ENCODE peak calls at places on chromosomes 7 and 10, in eight cellular contexts. Q is GM23248, V is endodermal cell, F is cardiac muscle cell, D is keratinocyte, A is NT2/D1, E is stomach, C is prostate gland. W is an unnamed sample.
A peak's percentile ranks its signal among the peaks of the same experiment; 100 is the strongest.

GRCh38 chr7:676246-676971 is 50.1 kb upstream of the DNAAF5 start:
- DNase-seq in Q (no peak), V (no peak), F (no peak), D (no peak), A (no peak), E (no peak), C (no peak), W (no peak)

GRCh38 chr7:9407816-9408215 is 974.4 kb downstream of the NXPH1 start:
- DNase-seq in Q (no peak), V (no peak), F (no peak), D (no peak), A (no peak), E (no peak), C (no peak), W (no peak)

GRCh38 chr7:94088560-94088959 is 84.4 kb upstream of the BET1 start:
- DNase-seq in Q (peak; percentile 62), V (no peak), F (no peak), D (no peak), A (no peak), E (no peak), C (no peak), W (no peak)

GRCh38 chr10:119113805-119114732 is 10.2 kb downstream of the DENND10 start:
- DNase-seq in Q (peak; percentile 95), V (no peak), F (no peak), D (no peak), A (no peak), E (no peak), C (no peak), W (no peak)

GRCh38 chr10:63438506-63439498 is 27.0 kb downstream of the JMJD1C start:
- DNase-seq in Q (no peak), V (no peak), F (peak; percentile 24), D (no peak), A (no peak), E (no peak), C (no peak), W (peak; percentile 22)

GRCh38 chr10:46547881-46548780 is 8.3 kb downstream of the GPRIN2 start:
- DNase-seq in Q (peak; percentile 69), V (peak; percentile 53), F (no peak), D (no peak), A (no peak), E (peak; percentile 31), C (peak; percentile 4), W (peak; percentile 24)

GRCh38 chr10:8352696-8353095 is 298.2 kb downstream of the GATA3 start:
- DNase-seq in Q (no peak), V (no peak), F (no peak), D (no peak), A (no peak), E (no peak), C (no peak), W (no peak)

GRCh38 chr7:98418271-98418635 is 17.4 kb upstream of the BAIAP2L1 start:
- DNase-seq in Q (peak; percentile 72), V (no peak), F (no peak), D (no peak), A (no peak), E (no peak), C (no peak), W (no peak)

GRCh38 chr10:44878704-44879530 is 32.2 kb upstream of the TMEM72 start:
- DNase-seq in Q (peak; percentile 94), V (peak; percentile 96), F (peak; percentile 91), D (peak; percentile 28), A (peak; percentile 71), E (peak; percentile 86), C (peak; percentile 80), W (peak; percentile 84)

GRCh38 chr7:125256446-125256845 is 326.8 kb upstream of the POT1 start:
- DNase-seq in Q (no peak), V (no peak), F (peak; percentile 18), D (no peak), A (peak; percentile 5), E (no peak), C (no peak), W (no peak)

GRCh38 chr7:120400806-120401455 is 128.0 kb downstream of the KCND2 start:
- DNase-seq in Q (no peak), V (no peak), F (no peak), D (no peak), A (no peak), E (no peak), C (no peak), W (no peak)

GRCh38 chr7:105794741-105795729 is 81.4 kb downstream of the ATXN7L1 start:
- DNase-seq in Q (peak; percentile 81), V (no peak), F (no peak), D (no peak), A (no peak), E (no peak), C (no peak), W (no peak)

GRCh38 chr7:101900103-101900502 is 82.7 kb downstream of the CUX1 start:
- DNase-seq in Q (peak; percentile 70), V (no peak), F (no peak), D (no peak), A (no peak), E (no peak), C (peak; percentile 81), W (no peak)

DNA sequence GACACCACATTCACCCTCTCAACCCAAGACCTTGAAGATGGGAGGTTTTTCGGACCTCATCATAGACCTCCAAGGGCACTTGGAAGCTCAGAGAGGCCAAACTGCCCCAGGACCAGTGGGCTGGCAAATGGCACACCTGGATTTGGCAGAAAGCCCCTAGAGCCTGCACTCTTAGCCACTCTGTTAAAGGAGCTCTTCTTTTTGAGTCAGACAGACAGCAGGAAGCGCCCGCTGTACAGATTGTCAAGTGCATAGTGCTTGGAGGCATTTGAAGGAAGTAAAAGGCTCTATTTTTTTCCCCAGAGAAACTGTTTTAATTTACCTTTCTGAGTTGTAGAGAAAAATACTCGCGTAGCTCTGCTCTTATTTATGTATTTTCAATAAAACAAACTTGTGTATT is 408.6 kb upstream of the GALNT17 start:
- DNase-seq in Q (no peak), V (no peak), F (no peak), D (no peak), A (no peak), E (no peak), C (no peak), W (no peak)
- H3K4me1 ChIP-seq in Q (no peaks in the 10 kb centered on the region), V (peaks cover 12% of the 10 kb centered on the region), F (peaks cover 13% of the 10 kb centered on the region), D (peaks cover 39% of the 10 kb centered on the region), A (no peaks in the 10 kb centered on the region), E (peaks cover 41% of the 10 kb centered on the region), C (no peaks in the 10 kb centered on the region), W (no peaks in the 10 kb centered on the region)

GRCh38 chr7:64672414-64672813 is 6.5 kb downstream of the ZNF107 start:
- DNase-seq in Q (no peak), V (no peak), F (no peak), D (no peak), A (no peak), E (no peak), C (no peak), W (no peak)
- H3K9me3 ChIP-seq in Q (no peaks in the 10 kb centered on the region), V (no peaks in the 10 kb centered on the region), F (no peaks in the 10 kb centered on the region), D (no peaks in the 10 kb centered on the region), A (no peaks in the 10 kb centered on the region), E (no peaks in the 10 kb centered on the region), C (no peaks in the 10 kb centered on the region), W (no peaks in the 10 kb centered on the region)

GRCh38 chr10:94328613-94329012 is 34.1 kb downstream of the NOC3L start:
- DNase-seq in Q (no peak), V (no peak), F (no peak), D (no peak), A (no peak), E (no peak), C (no peak), W (no peak)

GRCh38 chr10:94324609-94325233 is 38.0 kb downstream of the NOC3L start:
- DNase-seq in Q (peak; percentile 2), V (no peak), F (no peak), D (no peak), A (no peak), E (no peak), C (no peak), W (no peak)

DNA sequence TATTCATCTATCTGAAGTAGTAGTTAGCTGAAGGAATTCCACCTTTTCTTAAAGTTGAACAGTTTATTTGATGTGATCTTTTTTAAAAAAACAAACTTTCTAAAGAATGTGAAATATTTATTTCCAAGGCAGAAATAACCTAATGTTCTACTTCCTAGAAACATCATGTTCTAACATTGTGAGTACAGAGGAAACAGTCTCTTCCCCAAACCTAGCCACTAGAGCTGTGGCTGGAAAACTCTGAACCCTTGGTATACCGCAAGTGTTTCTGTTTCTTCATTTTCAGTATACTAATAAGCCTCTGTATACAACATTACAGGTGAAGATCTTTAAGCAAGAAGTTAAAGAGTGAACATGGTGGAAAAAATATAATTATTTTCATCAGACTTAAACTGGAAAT is 35.1 kb downstream of the NOC3L start:
- DNase-seq in Q (no peak), V (no peak), F (no peak), D (no peak), A (no peak), E (no peak), C (no peak), W (no peak)
- H3K4me1 ChIP-seq in Q (no peaks in the 10 kb centered on the region), V (no peaks in the 10 kb centered on the region), F (no peaks in the 10 kb centered on the region), D (no peaks in the 10 kb centered on the region), A (no peaks in the 10 kb centered on the region), E (no peaks in the 10 kb centered on the region), C (no peaks in the 10 kb centered on the region), W (no peaks in the 10 kb centered on the region)

GRCh38 chr7:157825325-157825724 is 488.5 kb downstream of the DNAJB6 start:
- DNase-seq in Q (no peak), V (no peak), F (no peak), D (no peak), A (no peak), E (no peak), C (no peak), W (no peak)
- H3K9me3 ChIP-seq in Q (no peaks in the 10 kb centered on the region), V (peaks cover 72% of the 10 kb centered on the region), F (no peaks in the 10 kb centered on the region), D (peaks cover 17% of the 10 kb centered on the region), A (no peaks in the 10 kb centered on the region), E (no peaks in the 10 kb centered on the region), C (no peaks in the 10 kb centered on the region), W (no peaks in the 10 kb centered on the region)

W was measured in small intestine.